ENCODE peak calls at places on chromosomes 5 and 9, in eight cellular contexts. One of them, this sample, is unnamed.

GRCh38 chr5:14834584-14835540 is 36.7 kb downstream of the ANKH start:
- DNase-seq in lung: no peak
- DNase-seq in PC-3: peak
- DNase-seq in OCI-LY7: no peak
- DNase-seq in AG04450: no peak
- DNase-seq in left ventricle myocardium inferior: no peak
- DNase-seq in stomach: no peak
- DNase-seq in SK-N-SH: no peak
- DNase-seq in this sample: no peak

GRCh38 chr5:100840364-100840763 is 62.7 kb downstream of the ST8SIA4 start:
- DNase-seq in lung: no peak
- DNase-seq in AG04450: no peak
- DNase-seq in left ventricle myocardium inferior: no peak
- DNase-seq in stomach: no peak
- DNase-seq in PC-3: peak
- DNase-seq in SK-N-SH: no peak
- DNase-seq in OCI-LY7: peak
- DNase-seq in this sample: no peak

GRCh38 chr5:157965989-157966388 is 107.0 kb upstream of the CLINT1 start:
- DNase-seq in SK-N-SH: no peak
- DNase-seq in left ventricle myocardium inferior: no peak
- DNase-seq in OCI-LY7: no peak
- DNase-seq in stomach: no peak
- DNase-seq in AG04450: no peak
- DNase-seq in PC-3: no peak
- DNase-seq in lung: no peak
- DNase-seq in this sample: no peak

GRCh38 chr9:118222375-118222774 is 518.2 kb downstream of the TLR4 start:
- DNase-seq in left ventricle myocardium inferior: no peak
- DNase-seq in stomach: no peak
- DNase-seq in OCI-LY7: no peak
- DNase-seq in lung: no peak
- DNase-seq in AG04450: no peak
- DNase-seq in PC-3: no peak
- DNase-seq in SK-N-SH: no peak
- DNase-seq in this sample: peak

GRCh38 chr9:134403682-134404301 is 77.5 kb downstream of the RXRA start:
- DNase-seq in left ventricle myocardium inferior: peak
- DNase-seq in PC-3: no peak
- DNase-seq in AG04450: peak
- DNase-seq in lung: peak
- DNase-seq in OCI-LY7: no peak
- DNase-seq in stomach: peak
- DNase-seq in SK-N-SH: no peak
- DNase-seq in this sample: no peak

GRCh38 chr5:13987843-13988464 is 43.5 kb upstream of the DNAH5 start:
- DNase-seq in PC-3: peak
- DNase-seq in OCI-LY7: peak
- DNase-seq in left ventricle myocardium inferior: no peak
- DNase-seq in AG04450: peak
- DNase-seq in stomach: peak
- DNase-seq in SK-N-SH: peak
- DNase-seq in lung: peak
- DNase-seq in this sample: peak

GRCh38 chr5:143657814-143658395 is 154.1 kb upstream of the HMHB1 start:
- DNase-seq in AG04450: no peak
- DNase-seq in SK-N-SH: no peak
- DNase-seq in left ventricle myocardium inferior: no peak
- DNase-seq in PC-3: peak
- DNase-seq in OCI-LY7: no peak
- DNase-seq in lung: no peak
- DNase-seq in stomach: no peak
- DNase-seq in this sample: no peak

GRCh38 chr5:112685386-112685785 is 52.3 kb upstream of the APC start:
- DNase-seq in SK-N-SH: no peak
- DNase-seq in stomach: no peak
- DNase-seq in PC-3: no peak
- DNase-seq in left ventricle myocardium inferior: no peak
- DNase-seq in lung: no peak
- DNase-seq in AG04450: no peak
- DNase-seq in OCI-LY7: no peak
- DNase-seq in this sample: no peak

GRCh38 chr5:66362021-66362420 is 217.9 kb downstream of the SREK1 start:
- DNase-seq in left ventricle myocardium inferior: no peak
- DNase-seq in PC-3: no peak
- DNase-seq in lung: no peak
- DNase-seq in AG04450: no peak
- DNase-seq in stomach: no peak
- DNase-seq in SK-N-SH: no peak
- DNase-seq in OCI-LY7: no peak
- DNase-seq in this sample: no peak

GRCh38 chr5:77076961-77077820 is 9.9 kb downstream of the ZBED3 start:
- DNase-seq in PC-3: no peak
- DNase-seq in AG04450: peak
- DNase-seq in OCI-LY7: peak
- DNase-seq in SK-N-SH: peak
- DNase-seq in left ventricle myocardium inferior: peak
- DNase-seq in stomach: peak
- DNase-seq in lung: peak
- DNase-seq in this sample: peak

GRCh38 chr5:62037972-62038371 is 268.0 kb upstream of the KIF2A start:
- DNase-seq in stomach: no peak
- DNase-seq in SK-N-SH: peak
- DNase-seq in OCI-LY7: no peak
- DNase-seq in AG04450: no peak
- DNase-seq in left ventricle myocardium inferior: no peak
- DNase-seq in lung: no peak
- DNase-seq in PC-3: no peak
- DNase-seq in this sample: no peak

GRCh38 chr5:44875661-44876250 is 67.0 kb downstream of the MRPS30 start:
- DNase-seq in PC-3: peak
- DNase-seq in left ventricle myocardium inferior: no peak
- DNase-seq in AG04450: peak
- DNase-seq in lung: no peak
- DNase-seq in OCI-LY7: peak
- DNase-seq in stomach: no peak
- DNase-seq in SK-N-SH: no peak
- DNase-seq in this sample: no peak

GRCh38 chr9:38437193-38437823 is 13.1 kb upstream of the IGFBPL1 start:
- DNase-seq in AG04450: peak
- DNase-seq in OCI-LY7: no peak
- DNase-seq in PC-3: peak
- DNase-seq in SK-N-SH: no peak
- DNase-seq in stomach: peak
- DNase-seq in left ventricle myocardium inferior: no peak
- DNase-seq in lung: no peak
- DNase-seq in this sample: no peak

GRCh38 chr9:115191667-115192066 is 73.7 kb upstream of the TNC start:
- DNase-seq in SK-N-SH: no peak
- DNase-seq in PC-3: no peak
- DNase-seq in lung: no peak
- DNase-seq in stomach: no peak
- DNase-seq in OCI-LY7: no peak
- DNase-seq in AG04450: no peak
- DNase-seq in left ventricle myocardium inferior: no peak
- DNase-seq in this sample: peak

GRCh38 chr9:135888766-135889394 is 18.5 kb downstream of the CAMSAP1 start:
- DNase-seq in left ventricle myocardium inferior: no peak
- DNase-seq in PC-3: no peak
- DNase-seq in stomach: peak
- DNase-seq in AG04450: no peak
- DNase-seq in lung: no peak
- DNase-seq in SK-N-SH: no peak
- DNase-seq in OCI-LY7: peak
- DNase-seq in this sample: no peak

GRCh38 chr9:107750741-107751521 is 261.4 kb upstream of the KLF4 start:
- DNase-seq in OCI-LY7: no peak
- DNase-seq in lung: peak
- DNase-seq in stomach: peak
- DNase-seq in SK-N-SH: no peak
- DNase-seq in AG04450: peak
- DNase-seq in left ventricle myocardium inferior: peak
- DNase-seq in PC-3: peak
- DNase-seq in this sample: no peak

GRCh38 chr5:53170748-53171349 is 61.3 kb upstream of the MOCS2 start:
- DNase-seq in AG04450: no peak
- DNase-seq in stomach: no peak
- DNase-seq in OCI-LY7: peak
- DNase-seq in lung: no peak
- DNase-seq in PC-3: peak
- DNase-seq in SK-N-SH: peak
- DNase-seq in left ventricle myocardium inferior: no peak
- DNase-seq in this sample: no peak

GRCh38 chr9:79573697-79573976 is 1.9 kb downstream of the TLE4 start:
- DNase-seq in stomach: no peak
- DNase-seq in AG04450: no peak
- DNase-seq in PC-3: peak
- DNase-seq in SK-N-SH: no peak
- DNase-seq in left ventricle myocardium inferior: no peak
- DNase-seq in lung: no peak
- DNase-seq in OCI-LY7: no peak
- DNase-seq in this sample: no peak

GRCh38 chr5:958701-959571 is 49.7 kb upstream of the NKD2 start:
- DNase-seq in OCI-LY7: no peak
- DNase-seq in PC-3: peak
- DNase-seq in stomach: peak
- DNase-seq in AG04450: no peak
- DNase-seq in left ventricle myocardium inferior: no peak
- DNase-seq in SK-N-SH: peak
- DNase-seq in lung: peak
- DNase-seq in this sample: no peak

DNA sequence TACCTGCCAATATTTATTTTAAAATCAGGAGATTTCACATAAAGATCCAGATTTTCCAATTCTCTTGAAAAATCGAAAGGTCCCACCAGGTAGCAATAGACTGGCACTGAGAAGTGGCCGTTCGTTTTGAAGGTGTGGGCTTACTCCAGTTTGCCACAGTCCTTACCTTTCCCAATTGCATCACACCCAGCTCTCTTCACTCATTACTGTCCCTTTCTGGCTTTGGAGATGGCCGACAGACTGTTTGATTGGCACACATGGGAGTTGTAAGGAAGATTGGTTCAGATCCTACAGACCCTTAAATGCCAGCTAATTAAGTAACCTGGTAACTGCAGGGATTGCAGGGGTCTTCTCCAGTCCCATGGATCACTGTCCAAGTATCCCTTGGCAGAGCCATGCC is 68.7 kb upstream of the LARP1 start:
- DNase-seq in PC-3: no peak
- DNase-seq in SK-N-SH: no peak
- DNase-seq in lung: no peak
- DNase-seq in left ventricle myocardium inferior: no peak
- DNase-seq in stomach: no peak
- DNase-seq in OCI-LY7: no peak
- DNase-seq in AG04450: no peak
- DNase-seq in this sample: no peak
- H3K4me3 ChIP-seq in PC-3: no peak
- H3K4me3 ChIP-seq in SK-N-SH: no peak
- H3K4me3 ChIP-seq in lung: no peak
- H3K4me3 ChIP-seq in left ventricle myocardium inferior: no peak
- H3K4me3 ChIP-seq in stomach: no peak
- H3K4me3 ChIP-seq in OCI-LY7: no peak
- H3K4me3 ChIP-seq in AG04450: no peak
- H3K4me3 ChIP-seq in this sample: no peak

DNA sequence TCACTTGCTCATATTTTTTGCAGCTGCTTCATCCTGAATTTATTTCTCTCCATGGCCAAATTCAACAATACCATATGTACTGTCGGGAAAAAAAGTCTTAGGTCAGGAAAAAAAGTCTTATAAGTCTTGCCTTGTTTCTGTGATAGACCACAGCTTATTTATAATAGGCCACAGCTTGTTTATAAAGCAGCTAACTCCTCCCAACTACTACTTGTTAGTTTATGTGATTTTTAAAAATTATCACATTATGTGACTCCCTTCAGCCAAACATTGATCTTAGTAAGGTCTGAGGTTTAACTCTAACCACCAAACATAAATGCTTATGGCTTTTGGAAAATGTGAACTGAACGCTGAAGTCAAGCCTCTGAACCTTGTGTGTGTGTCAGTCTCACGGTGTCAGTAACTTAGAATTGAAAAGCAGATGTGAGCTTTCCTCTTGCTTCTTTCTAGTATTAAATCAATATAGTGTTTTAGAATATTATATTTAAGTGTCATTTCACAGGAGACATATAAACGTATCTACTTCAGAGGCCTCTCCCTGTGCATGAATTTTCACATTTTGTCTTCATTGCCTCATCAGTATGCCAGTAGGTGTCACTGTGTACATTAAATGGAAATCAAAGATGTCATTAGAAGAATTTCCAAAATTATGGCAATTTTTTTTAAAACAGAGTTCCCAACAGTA is 51.3 kb downstream of the SNX24 start:
- DNase-seq in OCI-LY7: peak
- DNase-seq in left ventricle myocardium inferior: no peak
- DNase-seq in lung: no peak
- DNase-seq in PC-3: peak
- DNase-seq in AG04450: peak
- DNase-seq in SK-N-SH: no peak
- DNase-seq in stomach: no peak
- DNase-seq in this sample: no peak
- TF ChIP-seq CTCF in OCI-LY7: peak
- TF ChIP-seq CTCF in left ventricle myocardium inferior: peak
- TF ChIP-seq CTCF in lung: no peak
- TF ChIP-seq CTCF in PC-3: peak
- TF ChIP-seq CTCF in AG04450: peak
- TF ChIP-seq CTCF in SK-N-SH: peak
- TF ChIP-seq CTCF in stomach: no peak
- TF ChIP-seq CTCF in this sample: peak

DNA sequence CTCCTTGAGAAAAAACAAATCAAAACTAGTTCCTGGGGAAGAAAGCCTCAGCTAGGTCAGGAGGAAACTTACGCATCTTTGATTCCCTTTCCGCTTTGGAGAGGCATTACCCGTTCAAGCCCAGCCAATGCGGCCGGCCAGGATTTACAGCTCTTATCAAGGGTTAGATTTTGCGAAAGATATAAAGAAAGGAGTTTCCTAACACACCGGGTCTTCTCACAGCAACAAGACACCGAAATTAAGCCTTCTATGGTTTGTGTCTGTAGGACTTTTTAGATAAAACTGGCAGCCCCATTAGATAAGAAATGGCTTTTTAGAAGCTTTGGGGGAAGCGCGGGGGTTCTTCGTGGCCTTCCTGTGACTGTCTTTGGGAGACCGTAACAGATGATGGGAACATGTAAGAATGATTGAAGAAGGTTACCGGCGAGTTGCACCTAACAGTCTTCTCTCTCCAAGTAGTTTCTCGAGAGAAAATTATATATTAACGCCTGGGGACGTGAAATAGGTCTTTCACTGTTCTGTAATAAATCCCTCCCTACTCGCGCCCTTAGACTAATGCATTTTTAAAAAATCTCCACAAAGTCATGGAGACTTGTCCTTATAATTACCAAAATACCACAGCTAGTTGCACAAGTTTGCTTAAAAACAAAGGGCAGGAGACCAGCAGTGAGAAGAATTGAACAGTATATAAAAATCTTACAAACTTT is 1.3 kb upstream of the ISL1 start:
- DNase-seq in SK-N-SH: peak
- DNase-seq in stomach: no peak
- DNase-seq in PC-3: no peak
- DNase-seq in left ventricle myocardium inferior: no peak
- DNase-seq in AG04450: no peak
- DNase-seq in lung: no peak
- DNase-seq in OCI-LY7: no peak
- DNase-seq in this sample: no peak
- H3K4me3 ChIP-seq in SK-N-SH: peak
- H3K4me3 ChIP-seq in stomach: peak
- H3K4me3 ChIP-seq in PC-3: peak
- H3K4me3 ChIP-seq in left ventricle myocardium inferior: no peak
- H3K4me3 ChIP-seq in AG04450: no peak
- H3K4me3 ChIP-seq in lung: no peak
- H3K4me3 ChIP-seq in OCI-LY7: no peak
- H3K4me3 ChIP-seq in this sample: no peak

GRCh38 chr5:28012538-28012937 is 974.2 kb upstream of the CDH9 start:
- DNase-seq in AG04450: no peak
- DNase-seq in SK-N-SH: no peak
- DNase-seq in stomach: no peak
- DNase-seq in left ventricle myocardium inferior: no peak
- DNase-seq in lung: no peak
- DNase-seq in OCI-LY7: no peak
- DNase-seq in PC-3: no peak
- DNase-seq in this sample: no peak
- TF ChIP-seq CTCF in AG04450: no peak
- TF ChIP-seq CTCF in SK-N-SH: peak
- TF ChIP-seq CTCF in stomach: no peak
- TF ChIP-seq CTCF in left ventricle myocardium inferior: no peak
- TF ChIP-seq CTCF in lung: no peak
- TF ChIP-seq CTCF in OCI-LY7: peak
- TF ChIP-seq CTCF in PC-3: no peak
- TF ChIP-seq CTCF in this sample: peak

This sample was measured in WERI-Rb-1.